ENCODE peak calls at places on chromosomes 1 and 21, in nine cellular contexts. D is prostate gland, H is right lobe of liver, W is tibial nerve, X is lower leg skin, T is heart left ventricle, O is body of pancreas, Y is A549, U is breast epithelium. V is an unnamed sample.

GRCh38 chr1:154953611-154954038 is 2.3 kb downstream of the PBXIP1 start:
- DNase-seq in Y (no peak), D (no peak), X (no peak), H (no peak), T (no peak), O (no peak), U (no peak), W (no peak), V (no peak)

GRCh38 chr1:100452641-100453040 is 85.3 kb upstream of the GPR88 start:
- DNase-seq in Y (no peak), T (no peak), O (no peak), H (no peak), U (no peak), X (no peak), W (no peak), D (no peak), V (no peak)

GRCh38 chr1:201408176-201408814 is 9.2 kb upstream of the LAD1 start:
- DNase-seq in T (peak), D (peak), Y (peak), O (peak), H (peak), U (peak), X (peak), W (peak), V (peak)

GRCh38 chr1:9382923-9383491 is 90.3 kb downstream of the SPSB1 start:
- DNase-seq in Y (no peak), D (no peak), H (no peak), O (no peak), X (no peak), W (no peak), U (no peak), T (no peak), V (no peak)

GRCh38 chr1:219666242-219666641 is 53.3 kb upstream of the ZC3H11B start:
- DNase-seq in T (no peak), Y (no peak), X (peak), O (no peak), W (no peak), U (no peak), D (no peak), H (peak), V (no peak)

GRCh38 chr1:193408782-193409293 is 222.4 kb upstream of the B3GALT2 start:
- DNase-seq in T (peak), D (peak), H (peak), X (peak), Y (peak), W (peak), U (no peak), O (peak), V (peak)

GRCh38 chr1:233738850-233739249 is 124.9 kb downstream of the KCNK1 start:
- DNase-seq in X (no peak), U (no peak), D (no peak), Y (no peak), O (no peak), H (no peak), W (no peak), T (no peak), V (no peak)

GRCh38 chr1:177170756-177171535 is at the start of gene BRINP2:
- DNase-seq in X (no peak), T (peak), Y (peak), D (peak), U (no peak), H (no peak), W (no peak), O (peak), V (no peak)

GRCh38 chr1:995665-996633 is 3.9 kb downstream of the HES4 start:
- DNase-seq in Y (peak), U (no peak), D (no peak), H (peak), W (no peak), O (peak), T (no peak), X (no peak), V (no peak)

GRCh38 chr1:998905-999796 is 746 bp downstream of the HES4 start:
- DNase-seq in T (no peak), D (no peak), U (no peak), H (peak), W (no peak), Y (no peak), O (peak), X (no peak), V (peak)

GRCh38 chr1:997728-998050 is 2.2 kb downstream of the HES4 start:
- DNase-seq in U (no peak), D (no peak), T (no peak), Y (no peak), H (no peak), X (no peak), O (peak), W (no peak), V (no peak)

GRCh38 chr1:998051-998821 is 1.7 kb downstream of the HES4 start:
- DNase-seq in T (no peak), D (no peak), Y (no peak), H (no peak), W (no peak), U (no peak), O (peak), X (no peak), V (peak)

DNA sequence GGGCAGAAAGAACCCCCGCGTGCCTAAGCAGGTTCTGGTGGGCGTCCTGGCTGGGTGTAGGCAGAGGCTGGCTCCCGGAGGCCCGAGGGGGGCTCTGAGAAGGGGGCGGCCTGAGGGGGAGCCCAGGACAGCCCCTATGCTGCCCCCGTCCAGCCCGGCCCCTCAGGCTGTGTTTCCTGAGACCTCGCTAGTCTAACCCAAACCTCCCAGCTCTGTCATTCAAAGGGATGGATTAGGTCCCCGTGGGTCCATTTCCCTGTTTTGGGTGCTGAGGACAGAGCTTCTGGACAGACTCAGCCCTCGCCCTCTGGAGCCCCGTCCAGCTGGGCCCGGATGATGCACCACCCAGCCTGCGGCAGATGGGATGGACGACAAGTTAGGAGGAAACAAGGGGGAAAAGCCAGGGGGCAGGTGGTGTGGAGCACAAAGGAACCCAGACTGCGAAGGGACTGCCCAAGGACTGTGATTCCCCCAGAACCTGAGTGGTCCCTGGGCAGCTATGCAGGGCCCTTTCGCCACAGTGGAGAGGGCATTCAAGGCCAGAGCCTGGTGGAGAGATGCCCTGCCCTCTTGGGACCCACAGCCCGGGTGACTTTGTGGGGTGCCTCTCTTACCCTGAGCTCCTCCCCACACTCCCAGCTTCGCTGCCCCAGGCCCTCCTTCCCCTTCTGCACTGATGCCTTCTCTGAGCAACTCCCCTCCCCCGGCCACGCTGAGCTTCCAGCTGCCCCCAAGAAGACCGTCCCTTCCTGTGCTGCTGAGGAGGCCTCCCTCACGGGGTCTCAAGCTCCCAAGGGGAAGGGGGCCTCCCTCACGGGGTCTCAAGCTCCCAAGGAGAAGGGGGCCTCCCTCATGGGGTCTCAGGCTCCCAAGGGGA is 2.8 kb downstream of the HES4 start:
- DNase-seq in X (no peak), H (no peak), Y (no peak), U (no peak), T (no peak), D (no peak), W (no peak), O (peak), V (no peak)
- TF ChIP-seq POLR2A in X (no peak), H (no peak), Y (no peak), U (no peak), T (no peak), D (no peak), W (no peak), O (no peak), V (no peak)

GRCh38 chr1:223443397-223443796 is 50.2 kb downstream of the CCDC185 start:
- DNase-seq in D (no peak), U (no peak), Y (no peak), H (no peak), T (no peak), X (no peak), O (no peak), W (no peak), V (no peak)

GRCh38 chr1:223445402-223445801 is 52.2 kb downstream of the CCDC185 start:
- DNase-seq in U (no peak), Y (no peak), X (no peak), W (no peak), D (no peak), O (no peak), T (no peak), H (no peak), V (no peak)

GRCh38 chr1:223444411-223444810 is 51.2 kb downstream of the CCDC185 start:
- DNase-seq in U (no peak), Y (no peak), X (no peak), O (no peak), T (no peak), H (no peak), D (no peak), W (no peak), V (no peak)
- TF ChIP-seq CTCF in U (no peak), Y (no peak), X (no peak), O (no peak), T (no peak), H (no peak), D (no peak), W (no peak), V (no peak)

DNA sequence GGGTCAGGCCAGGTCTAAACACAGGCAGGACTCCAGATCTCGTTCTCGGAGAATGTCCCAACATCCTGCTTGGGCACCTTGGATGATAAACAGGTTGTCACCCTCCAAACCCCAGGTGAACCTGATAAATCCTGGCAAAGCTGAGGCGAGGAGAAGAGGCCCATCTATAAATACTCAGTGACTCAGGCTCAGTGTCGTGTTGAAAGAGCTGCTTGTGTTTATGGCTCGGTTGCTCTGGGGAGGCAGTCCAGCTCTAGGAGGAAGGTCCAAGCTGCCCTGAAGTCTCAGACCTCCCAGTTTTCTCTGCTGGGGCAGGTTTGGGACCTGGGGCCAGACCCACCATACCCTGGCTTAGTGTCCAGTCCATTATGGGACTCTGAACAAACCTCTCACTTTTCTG is 15.8 kb upstream of the TRIM63 start:
- DNase-seq in D (no peak), W (no peak), O (peak), H (no peak), Y (peak), T (peak), U (no peak), X (no peak), V (no peak)
- TF ChIP-seq POLR2A in D (no peak), W (no peak), O (no peak), H (no peak), Y (no peak), T (no peak), U (no peak), X (no peak), V (no peak)

GRCh38 chr1:13949571-13949970 is 249.6 kb downstream of the PRDM2 start:
- DNase-seq in O (no peak), D (no peak), U (no peak), T (no peak), X (no peak), W (no peak), H (no peak), Y (no peak), V (no peak)

GRCh38 chr1:13948851-13949490 is 249.0 kb downstream of the PRDM2 start:
- DNase-seq in H (no peak), W (peak), U (no peak), Y (no peak), D (no peak), X (peak), O (peak), T (peak), V (peak)

GRCh38 chr1:13948396-13948795 is 248.4 kb downstream of the PRDM2 start:
- DNase-seq in O (no peak), W (no peak), T (no peak), H (no peak), Y (no peak), D (no peak), X (no peak), U (no peak), V (no peak)

GRCh38 chr1:13951793-13952751 is 252.1 kb downstream of the PRDM2 start:
- DNase-seq in O (no peak), T (no peak), W (no peak), X (no peak), H (no peak), U (no peak), D (no peak), Y (no peak), V (no peak)

DNA sequence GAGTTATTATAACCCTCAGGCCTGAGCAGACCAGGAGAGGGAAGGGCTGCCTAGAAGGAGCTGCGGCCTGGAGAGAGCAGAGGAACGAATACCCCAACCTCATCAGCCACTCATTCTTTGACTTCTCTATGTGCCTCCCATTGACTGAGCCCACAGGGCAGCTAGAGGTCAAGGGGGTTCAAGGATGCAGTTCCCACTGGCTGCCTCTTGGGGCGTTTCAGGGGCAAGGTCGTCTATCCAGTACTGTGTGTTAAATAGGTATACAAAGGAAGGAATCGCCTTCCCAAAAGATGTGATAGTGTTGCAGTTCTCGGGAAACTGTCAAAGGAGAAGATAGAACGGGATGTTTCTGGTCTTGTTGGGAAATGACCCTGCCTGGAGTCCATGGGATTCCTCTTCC is 250.6 kb downstream of the PRDM2 start:
- DNase-seq in H (no peak), D (no peak), W (no peak), O (no peak), Y (no peak), X (no peak), T (no peak), U (no peak), V (no peak)
- TF ChIP-seq CTCF in H (no peak), D (no peak), W (no peak), O (no peak), Y (no peak), X (no peak), T (peak), U (no peak), V (no peak)

DNA sequence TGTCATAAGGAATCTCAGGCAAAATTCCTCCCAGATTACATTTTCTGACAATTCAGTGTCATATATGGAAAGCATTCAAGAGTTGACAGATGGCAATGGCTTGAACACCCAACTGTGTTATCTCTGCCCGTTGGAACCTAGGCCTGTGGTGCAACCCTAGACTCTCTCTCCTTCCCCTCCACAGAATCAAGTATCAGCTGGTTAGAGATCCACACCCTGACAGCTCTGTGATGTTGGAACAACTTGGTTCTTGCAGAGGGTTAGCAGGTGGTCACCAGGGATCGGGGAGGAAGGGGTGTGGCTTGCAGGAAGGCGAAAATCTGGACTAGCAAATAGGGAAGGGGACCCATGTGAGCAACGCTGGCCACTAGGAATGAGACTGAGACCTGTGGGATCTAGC is 26.3 kb downstream of the PCSK9 start:
- DNase-seq in W (no peak), X (no peak), U (no peak), Y (no peak), D (no peak), O (no peak), T (no peak), H (no peak), V (no peak)
- TF ChIP-seq POLR2A in W (no peak), X (no peak), U (no peak), Y (no peak), D (no peak), O (no peak), T (no peak), H (no peak), V (no peak)

GRCh38 chr1:245291351-245291750 is 136.6 kb downstream of the KIF26B start:
- DNase-seq in U (no peak), H (no peak), D (no peak), T (no peak), W (no peak), X (no peak), Y (no peak), O (no peak), V (no peak)

GRCh38 chr1:245294021-245294420 is 139.2 kb downstream of the KIF26B start:
- DNase-seq in W (no peak), T (no peak), U (no peak), O (no peak), D (no peak), Y (no peak), X (no peak), H (no peak), V (no peak)

GRCh38 chr1:245290836-245291235 is 136.1 kb downstream of the KIF26B start:
- DNase-seq in O (no peak), Y (no peak), H (no peak), X (no peak), U (no peak), W (no peak), D (no peak), T (no peak), V (no peak)

GRCh38 chr1:245292141-245292540 is 137.4 kb downstream of the KIF26B start:
- DNase-seq in U (no peak), X (no peak), H (no peak), O (no peak), Y (no peak), W (no peak), T (no peak), D (no peak), V (no peak)

GRCh38 chr1:245292571-245292970 is 137.8 kb downstream of the KIF26B start:
- DNase-seq in H (no peak), T (no peak), X (no peak), U (no peak), O (no peak), D (no peak), W (no peak), Y (no peak), V (no peak)
- TF ChIP-seq CTCF in H (no peak), T (no peak), X (no peak), U (no peak), O (no peak), D (no peak), W (no peak), Y (no peak), V (no peak)

GRCh38 chr1:2194898-2195673 is 514 bp upstream of the FAAP20 start:
- DNase-seq in U (peak), H (peak), X (peak), O (peak), Y (peak), W (peak), D (peak), T (peak), V (peak)
- TF ChIP-seq POLR2A in U (no peak), H (peak), X (no peak), O (no peak), Y (peak), W (no peak), D (no peak), T (no peak), V (peak)

GRCh38 chr21:44006656-44007055 is 5.5 kb upstream of the TRAPPC10 start:
- DNase-seq in X (no peak), U (no peak), W (no peak), H (no peak), O (peak), T (peak), Y (no peak), D (no peak), V (peak)
- TF ChIP-seq CTCF in X (no peak), U (no peak), W (no peak), H (no peak), O (no peak), T (no peak), Y (no peak), D (no peak), V (no peak)

GRCh38 chr1:181429462-181429861 is 53.9 kb upstream of the CACNA1E start:
- DNase-seq in T (no peak), X (no peak), H (no peak), D (no peak), U (no peak), O (no peak), W (no peak), Y (no peak), V (no peak)
- TF ChIP-seq POLR2A in T (no peak), X (no peak), H (no peak), D (no peak), U (no peak), O (no peak), W (no peak), Y (no peak), V (no peak)